ENCODE peak calls at places on chromosomes 6 and 20, in seven cellular contexts. One of them, this sample, is unnamed.

GRCh38 chr20:59393142-59393541 is 92.7 kb downstream of the EDN3 start:
- DNase-seq in NCI-H1436 treated with DMSO at 0.1 percent for 48 hours: no peak
- DNase-seq in glutamatergic neuron: no peak
- DNase-seq in dermis microvascular lymphatic vessel endothelial cell: no peak
- DNase-seq in amniotic stem cell: no peak
- DNase-seq in effector CD4-positive, alpha-beta T cell: no peak
- DNase-seq in mesothelial cell of epicardium: no peak
- DNase-seq in this sample: no peak

GRCh38 chr20:32792316-32792715 is 27.4 kb upstream of the MAPRE1 start:
- DNase-seq in mesothelial cell of epicardium: peak; percentile 61
- DNase-seq in glutamatergic neuron: no peak
- DNase-seq in dermis microvascular lymphatic vessel endothelial cell: no peak
- DNase-seq in NCI-H1436 treated with DMSO at 0.1 percent for 48 hours: no peak
- DNase-seq in effector CD4-positive, alpha-beta T cell: peak; percentile 8
- DNase-seq in amniotic stem cell: no peak
- DNase-seq in this sample: peak; percentile 38

GRCh38 chr20:19952392-19952791 is 64.8 kb upstream of the NAA20 start:
- DNase-seq in glutamatergic neuron: no peak
- DNase-seq in mesothelial cell of epicardium: no peak
- DNase-seq in amniotic stem cell: no peak
- DNase-seq in effector CD4-positive, alpha-beta T cell: no peak
- DNase-seq in NCI-H1436 treated with DMSO at 0.1 percent for 48 hours: no peak
- DNase-seq in dermis microvascular lymphatic vessel endothelial cell: no peak
- DNase-seq in this sample: no peak

GRCh38 chr20:8809107-8809953 is 259.6 kb upstream of the PLCB4 start:
- DNase-seq in amniotic stem cell: no peak
- DNase-seq in dermis microvascular lymphatic vessel endothelial cell: no peak
- DNase-seq in effector CD4-positive, alpha-beta T cell: no peak
- DNase-seq in mesothelial cell of epicardium: no peak
- DNase-seq in glutamatergic neuron: no peak
- DNase-seq in NCI-H1436 treated with DMSO at 0.1 percent for 48 hours: no peak
- DNase-seq in this sample: no peak

GRCh38 chr6:14786008-14786407 is 459.9 kb upstream of the JARID2 start:
- DNase-seq in amniotic stem cell: no peak
- DNase-seq in dermis microvascular lymphatic vessel endothelial cell: no peak
- DNase-seq in effector CD4-positive, alpha-beta T cell: no peak
- DNase-seq in NCI-H1436 treated with DMSO at 0.1 percent for 48 hours: no peak
- DNase-seq in mesothelial cell of epicardium: no peak
- DNase-seq in glutamatergic neuron: no peak
- DNase-seq in this sample: no peak

GRCh38 chr6:165390475-165390874 is 81.1 kb upstream of the C6orf118 start:
- DNase-seq in effector CD4-positive, alpha-beta T cell: no peak
- DNase-seq in dermis microvascular lymphatic vessel endothelial cell: no peak
- DNase-seq in amniotic stem cell: no peak
- DNase-seq in glutamatergic neuron: no peak
- DNase-seq in mesothelial cell of epicardium: no peak
- DNase-seq in NCI-H1436 treated with DMSO at 0.1 percent for 48 hours: no peak
- DNase-seq in this sample: no peak

GRCh38 chr6:168616807-168617756 is 176.1 kb downstream of the SMOC2 start:
- DNase-seq in amniotic stem cell: no peak
- DNase-seq in mesothelial cell of epicardium: no peak
- DNase-seq in effector CD4-positive, alpha-beta T cell: no peak
- DNase-seq in glutamatergic neuron: no peak
- DNase-seq in NCI-H1436 treated with DMSO at 0.1 percent for 48 hours: no peak
- DNase-seq in dermis microvascular lymphatic vessel endothelial cell: no peak
- DNase-seq in this sample: no peak

GRCh38 chr6:43990275-43990626 is 137.0 kb downstream of the MRPL14 start:
- DNase-seq in amniotic stem cell: no peak
- DNase-seq in dermis microvascular lymphatic vessel endothelial cell: no peak
- DNase-seq in glutamatergic neuron: no peak
- DNase-seq in NCI-H1436 treated with DMSO at 0.1 percent for 48 hours: no peak
- DNase-seq in effector CD4-positive, alpha-beta T cell: no peak
- DNase-seq in mesothelial cell of epicardium: no peak
- DNase-seq in this sample: no peak

GRCh38 chr20:56417911-56418310 is 5.9 kb downstream of the CASS4 start:
- DNase-seq in effector CD4-positive, alpha-beta T cell: no peak
- DNase-seq in NCI-H1436 treated with DMSO at 0.1 percent for 48 hours: no peak
- DNase-seq in glutamatergic neuron: no peak
- DNase-seq in mesothelial cell of epicardium: no peak
- DNase-seq in dermis microvascular lymphatic vessel endothelial cell: no peak
- DNase-seq in amniotic stem cell: no peak
- DNase-seq in this sample: no peak

GRCh38 chr6:44041461-44042260 is 85.6 kb downstream of the MRPL14 start:
- DNase-seq in effector CD4-positive, alpha-beta T cell: no peak
- DNase-seq in dermis microvascular lymphatic vessel endothelial cell: no peak
- DNase-seq in amniotic stem cell: peak; percentile 91
- DNase-seq in glutamatergic neuron: no peak
- DNase-seq in mesothelial cell of epicardium: no peak
- DNase-seq in NCI-H1436 treated with DMSO at 0.1 percent for 48 hours: no peak
- DNase-seq in this sample: no peak

GRCh38 chr20:10671221-10671849 is 2.5 kb downstream of the JAG1 start:
- DNase-seq in NCI-H1436 treated with DMSO at 0.1 percent for 48 hours: no peak
- DNase-seq in dermis microvascular lymphatic vessel endothelial cell: peak; percentile 54
- DNase-seq in effector CD4-positive, alpha-beta T cell: no peak
- DNase-seq in amniotic stem cell: peak; percentile 71
- DNase-seq in glutamatergic neuron: peak; percentile 61
- DNase-seq in mesothelial cell of epicardium: peak; percentile 64
- DNase-seq in this sample: no peak

GRCh38 chr6:106511274-106512047 is 117.8 kb downstream of the RTN4IP1 start:
- DNase-seq in effector CD4-positive, alpha-beta T cell: peak; percentile 36
- DNase-seq in mesothelial cell of epicardium: peak; percentile 61
- DNase-seq in amniotic stem cell: no peak
- DNase-seq in NCI-H1436 treated with DMSO at 0.1 percent for 48 hours: no peak
- DNase-seq in dermis microvascular lymphatic vessel endothelial cell: no peak
- DNase-seq in glutamatergic neuron: peak; percentile 28
- DNase-seq in this sample: no peak

GRCh38 chr6:85405175-85405852 is 44.6 kb upstream of the NT5E start:
- DNase-seq in effector CD4-positive, alpha-beta T cell: no peak
- DNase-seq in amniotic stem cell: no peak
- DNase-seq in dermis microvascular lymphatic vessel endothelial cell: no peak
- DNase-seq in mesothelial cell of epicardium: no peak
- DNase-seq in glutamatergic neuron: no peak
- DNase-seq in NCI-H1436 treated with DMSO at 0.1 percent for 48 hours: no peak
- DNase-seq in this sample: no peak

GRCh38 chr20:6693178-6693807 is 74.2 kb upstream of the BMP2 start:
- DNase-seq in mesothelial cell of epicardium: no peak
- DNase-seq in dermis microvascular lymphatic vessel endothelial cell: no peak
- DNase-seq in NCI-H1436 treated with DMSO at 0.1 percent for 48 hours: no peak
- DNase-seq in effector CD4-positive, alpha-beta T cell: no peak
- DNase-seq in glutamatergic neuron: no peak
- DNase-seq in amniotic stem cell: no peak
- DNase-seq in this sample: no peak

GRCh38 chr20:36575066-36575743 is 1.8 kb downstream of the TGIF2 start:
- DNase-seq in glutamatergic neuron: peak; percentile 46
- DNase-seq in amniotic stem cell: no peak
- DNase-seq in mesothelial cell of epicardium: peak; percentile 63
- DNase-seq in NCI-H1436 treated with DMSO at 0.1 percent for 48 hours: no peak
- DNase-seq in effector CD4-positive, alpha-beta T cell: no peak
- DNase-seq in dermis microvascular lymphatic vessel endothelial cell: no peak
- DNase-seq in this sample: no peak

GRCh38 chr6:89071036-89071435 is 9.5 kb upstream of the PNRC1 start:
- DNase-seq in effector CD4-positive, alpha-beta T cell: no peak
- DNase-seq in NCI-H1436 treated with DMSO at 0.1 percent for 48 hours: no peak
- DNase-seq in dermis microvascular lymphatic vessel endothelial cell: no peak
- DNase-seq in glutamatergic neuron: no peak
- DNase-seq in mesothelial cell of epicardium: no peak
- DNase-seq in amniotic stem cell: no peak
- DNase-seq in this sample: no peak

GRCh38 chr6:3770023-3770422 is 18.5 kb upstream of the PXDC1 start:
- DNase-seq in NCI-H1436 treated with DMSO at 0.1 percent for 48 hours: no peak
- DNase-seq in effector CD4-positive, alpha-beta T cell: no peak
- DNase-seq in mesothelial cell of epicardium: no peak
- DNase-seq in dermis microvascular lymphatic vessel endothelial cell: no peak
- DNase-seq in glutamatergic neuron: no peak
- DNase-seq in amniotic stem cell: no peak
- DNase-seq in this sample: no peak

GRCh38 chr20:63284083-63284440 is 8.9 kb upstream of the COL20A1 start:
- DNase-seq in NCI-H1436 treated with DMSO at 0.1 percent for 48 hours: no peak
- DNase-seq in mesothelial cell of epicardium: no peak
- DNase-seq in dermis microvascular lymphatic vessel endothelial cell: peak; percentile 72
- DNase-seq in glutamatergic neuron: no peak
- DNase-seq in amniotic stem cell: no peak
- DNase-seq in effector CD4-positive, alpha-beta T cell: no peak
- DNase-seq in this sample: peak; percentile 18

GRCh38 chr6:139288496-139289040 is 3.2 kb downstream of the TXLNB start:
- DNase-seq in glutamatergic neuron: no peak
- DNase-seq in amniotic stem cell: no peak
- DNase-seq in effector CD4-positive, alpha-beta T cell: no peak
- DNase-seq in mesothelial cell of epicardium: no peak
- DNase-seq in NCI-H1436 treated with DMSO at 0.1 percent for 48 hours: no peak
- DNase-seq in dermis microvascular lymphatic vessel endothelial cell: no peak
- DNase-seq in this sample: no peak

GRCh38 chr20:19715986-19716385 is 42.1 kb upstream of the RIN2 start:
- DNase-seq in NCI-H1436 treated with DMSO at 0.1 percent for 48 hours: no peak
- DNase-seq in dermis microvascular lymphatic vessel endothelial cell: no peak
- DNase-seq in glutamatergic neuron: no peak
- DNase-seq in effector CD4-positive, alpha-beta T cell: no peak
- DNase-seq in mesothelial cell of epicardium: no peak
- DNase-seq in amniotic stem cell: no peak
- DNase-seq in this sample: no peak

GRCh38 chr20:33277471-33278441 is 5.3 kb upstream of the BPIFB1 start:
- DNase-seq in amniotic stem cell: no peak
- DNase-seq in NCI-H1436 treated with DMSO at 0.1 percent for 48 hours: no peak
- DNase-seq in mesothelial cell of epicardium: no peak
- DNase-seq in effector CD4-positive, alpha-beta T cell: no peak
- DNase-seq in dermis microvascular lymphatic vessel endothelial cell: no peak
- DNase-seq in glutamatergic neuron: no peak
- DNase-seq in this sample: no peak

GRCh38 chr6:30700340-30700739 is 9.6 kb upstream of the NRM start:
- DNase-seq in effector CD4-positive, alpha-beta T cell: no peak
- DNase-seq in amniotic stem cell: no peak
- DNase-seq in glutamatergic neuron: no peak
- DNase-seq in mesothelial cell of epicardium: no peak
- DNase-seq in dermis microvascular lymphatic vessel endothelial cell: no peak
- DNase-seq in NCI-H1436 treated with DMSO at 0.1 percent for 48 hours: no peak
- DNase-seq in this sample: no peak

GRCh38 chr20:2237059-2237458 is 58.7 kb upstream of the TGM3 start:
- DNase-seq in NCI-H1436 treated with DMSO at 0.1 percent for 48 hours: no peak
- DNase-seq in effector CD4-positive, alpha-beta T cell: no peak
- DNase-seq in amniotic stem cell: peak; percentile 90
- DNase-seq in glutamatergic neuron: no peak
- DNase-seq in dermis microvascular lymphatic vessel endothelial cell: no peak
- DNase-seq in mesothelial cell of epicardium: no peak
- DNase-seq in this sample: no peak

GRCh38 chr6:26660096-26660425 is 515 bp upstream of the ZNF322 start:
- DNase-seq in mesothelial cell of epicardium: no peak
- DNase-seq in dermis microvascular lymphatic vessel endothelial cell: peak; percentile 22
- DNase-seq in NCI-H1436 treated with DMSO at 0.1 percent for 48 hours: no peak
- DNase-seq in amniotic stem cell: no peak
- DNase-seq in effector CD4-positive, alpha-beta T cell: peak; percentile 3
- DNase-seq in glutamatergic neuron: no peak
- DNase-seq in this sample: peak; percentile 44

GRCh38 chr6:75353644-75354043 is 69.1 kb upstream of the TMEM30A start:
- DNase-seq in NCI-H1436 treated with DMSO at 0.1 percent for 48 hours: no peak
- DNase-seq in effector CD4-positive, alpha-beta T cell: no peak
- DNase-seq in glutamatergic neuron: no peak
- DNase-seq in amniotic stem cell: no peak
- DNase-seq in mesothelial cell of epicardium: no peak
- DNase-seq in dermis microvascular lymphatic vessel endothelial cell: no peak
- DNase-seq in this sample: no peak

This sample was measured in naive thymus-derived CD4-positive, alpha-beta T cell.